ENCODE peak calls at places on chromosomes 16 and 17, in eight cellular contexts. H, U, M, O, L, P, I and F are unnamed samples.

GRCh38 chr17:66982011-66982508 is 17.6 kb downstream of the CACNG4 start:
- DNase-seq in H (no peak), U (no peak), M (no peak), O (no peak), L (no peak), P (no peak), I (no peak), F (peak; percentile 6)

GRCh38 chr16:12749076-12749475 is 54.6 kb downstream of the CPPED1 start:
- DNase-seq in H (no peak), U (no peak), M (no peak), O (no peak), L (no peak), P (no peak), I (no peak), F (no peak)

GRCh38 chr17:37698132-37698615 is 46.7 kb downstream of the HNF1B start:
- DNase-seq in H (no peak), U (peak; percentile 96), M (no peak), O (no peak), L (no peak), P (no peak), I (no peak), F (no peak)

GRCh38 chr17:58320570-58321323 is 7.8 kb downstream of the TSPOAP1 start:
- DNase-seq in H (peak; percentile 2), U (no peak), M (no peak), O (no peak), L (no peak), P (no peak), I (no peak), F (no peak)

GRCh38 chr16:10964891-10965326 is 20.5 kb downstream of the CLEC16A start:
- DNase-seq in H (no peak), U (no peak), M (no peak), O (no peak), L (no peak), P (no peak), I (no peak), F (no peak)

GRCh38 chr16:3513892-3514600 is 13.2 kb downstream of the CLUAP1 start:
- DNase-seq in H (no peak), U (peak; percentile 82), M (no peak), O (no peak), L (no peak), P (no peak), I (no peak), F (no peak)

GRCh38 chr16:21336231-21336630 is 58.1 kb upstream of the CRYM start:
- DNase-seq in H (no peak), U (peak; percentile 16), M (no peak), O (no peak), L (no peak), P (no peak), I (no peak), F (no peak)

GRCh38 chr17:10285896-10286295 is 86.9 kb downstream of the MYH13 start:
- DNase-seq in H (no peak), U (no peak), M (no peak), O (no peak), L (no peak), P (no peak), I (no peak), F (no peak)

GRCh38 chr17:73907601-73907910 is 263.3 kb upstream of the SDK2 start:
- DNase-seq in H (no peak), U (no peak), M (no peak), O (no peak), L (no peak), P (no peak), I (no peak), F (no peak)

GRCh38 chr17:77476920-77477805 is 336.4 kb downstream of the SEC14L1 start:
- DNase-seq in H (no peak), U (peak; percentile 98), M (peak; percentile 74), O (no peak), L (no peak), P (no peak), I (peak; percentile 39), F (peak; percentile 60)
- H3K4me1 ChIP-seq in H (peaks cover 81% of the 10 kb centered on the region), U (peaks cover 82% of the 10 kb centered on the region), M (peaks cover 20% of the 10 kb centered on the region), O (peaks cover 53% of the 10 kb centered on the region), L (peaks cover 98% of the 10 kb centered on the region), P (peaks cover 24% of the 10 kb centered on the region), I (peaks cover 36% of the 10 kb centered on the region), F (peaks cover 41% of the 10 kb centered on the region)

GRCh38 chr16:87619360-87620200 is 17.3 kb downstream of the JPH3 start:
- DNase-seq in H (no peak), U (no peak), M (no peak), O (no peak), L (no peak), P (no peak), I (no peak), F (peak; percentile 28)

GRCh38 chr16:87618216-87618615 is 15.9 kb downstream of the JPH3 start:
- DNase-seq in H (no peak), U (no peak), M (no peak), O (no peak), L (no peak), P (no peak), I (no peak), F (no peak)

GRCh38 chr16:87616556-87616955 is 14.2 kb downstream of the JPH3 start:
- DNase-seq in H (no peak), U (no peak), M (no peak), O (no peak), L (no peak), P (no peak), I (no peak), F (no peak)

GRCh38 chr16:87613961-87614360 is 11.7 kb downstream of the JPH3 start:
- DNase-seq in H (no peak), U (no peak), M (no peak), O (no peak), L (no peak), P (no peak), I (no peak), F (no peak)

DNA sequence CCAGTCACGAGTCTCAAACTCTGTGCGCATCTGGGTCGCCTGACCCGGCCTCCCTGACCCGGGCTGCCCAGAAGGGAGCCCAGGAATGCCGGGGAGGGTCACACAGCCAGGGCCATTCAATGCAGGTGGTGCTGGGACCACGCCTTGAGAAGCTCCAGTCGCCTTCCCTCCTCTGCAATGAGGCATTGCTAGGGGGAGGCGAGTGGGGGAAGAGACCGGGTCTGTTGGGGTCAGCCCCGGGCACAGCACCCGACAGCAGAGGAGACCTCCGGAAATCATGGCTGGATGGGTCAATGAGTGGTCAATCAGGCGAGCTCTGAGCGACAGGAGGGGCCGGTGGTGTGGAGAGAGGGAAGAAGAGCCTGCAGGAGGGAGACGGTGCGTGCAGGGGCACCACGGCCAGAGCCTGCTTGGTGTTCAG is 13.3 kb downstream of the JPH3 start:
- DNase-seq in H (no peak), U (no peak), M (no peak), O (no peak), L (no peak), P (no peak), I (no peak), F (no peak)
- H3K4me3 ChIP-seq in H (no peak overlapping the region), U (no peak overlapping the region), M (no peak overlapping the region), O (no peak overlapping the region), L (no peak overlapping the region), P (no peak overlapping the region), I (no peak overlapping the region), F (no peak overlapping the region)

GRCh38 chr17:1007310-1008007 is 10.5 kb downstream of the TIMM22 start:
- DNase-seq in H (no peak), U (no peak), M (no peak), O (no peak), L (no peak), P (no peak), I (no peak), F (no peak)
- H3K27ac ChIP-seq in H (peak overlapping the region; percentile 76), U (no peak overlapping the region), M (peak overlapping the region; percentile 76), O (no peak overlapping the region), L (no peak overlapping the region), P (no peak overlapping the region), I (peak overlapping the region; percentile 57), F (peak overlapping the region; percentile 75)

GRCh38 chr17:78716814-78717393 is 65.2 kb downstream of the CYTH1 start:
- DNase-seq in H (peak; percentile 78), U (peak; percentile 80), M (peak; percentile 72), O (no peak), L (no peak), P (peak; percentile 90), I (peak; percentile 60), F (peak; percentile 88)
- H3K4me1 ChIP-seq in H (peaks cover 87% of the 10 kb centered on the region), U (peaks cover 33% of the 10 kb centered on the region), M (peaks cover 6% of the 10 kb centered on the region), O (peaks cover 11% of the 10 kb centered on the region), L (peaks cover 81% of the 10 kb centered on the region), P (peaks cover 33% of the 10 kb centered on the region), I (peaks cover 27% of the 10 kb centered on the region), F (peaks cover 60% of the 10 kb centered on the region)

GRCh38 chr16:77789085-77789611 is 784 bp downstream of the VAT1L start:
- DNase-seq in H (no peak), U (peak; percentile 1), M (no peak), O (no peak), L (no peak), P (no peak), I (no peak), F (no peak)
- H3K4me3 ChIP-seq in H (peak overlapping the region; percentile 54), U (no peak overlapping the region), M (peak overlapping the region; percentile 66), O (peak overlapping the region; percentile 79), L (no peak overlapping the region), P (no peak overlapping the region), I (no peak overlapping the region), F (peak overlapping the region; percentile 67)

GRCh38 chr17:80794281-80795089 is 197.2 kb upstream of the CHMP6 start:
- DNase-seq in H (no peak), U (no peak), M (no peak), O (no peak), L (no peak), P (no peak), I (no peak), F (no peak)
- H3K27ac ChIP-seq in H (no peak overlapping the region), U (no peak overlapping the region), M (no peak overlapping the region), O (no peak overlapping the region), L (no peak overlapping the region), P (no peak overlapping the region), I (no peak overlapping the region), F (no peak overlapping the region)

GRCh38 chr16:49838639-49839461 is 17.1 kb downstream of the ZNF423 start:
- DNase-seq in H (no peak), U (no peak), M (no peak), O (peak; percentile 50), L (no peak), P (no peak), I (no peak), F (no peak)
- H3K4me1 ChIP-seq in H (peaks cover 55% of the 10 kb centered on the region), U (no peaks in the 10 kb centered on the region), M (peaks cover 39% of the 10 kb centered on the region), O (peaks cover 41% of the 10 kb centered on the region), L (no peaks in the 10 kb centered on the region), P (no peaks in the 10 kb centered on the region), I (peaks cover 21% of the 10 kb centered on the region), F (peaks cover 47% of the 10 kb centered on the region)

GRCh38 chr16:48282636-48283263 is 35.4 kb upstream of the ABCC11 start:
- DNase-seq in H (no peak), U (no peak), M (peak; percentile 9), O (no peak), L (no peak), P (no peak), I (no peak), F (no peak)
- H3K4me3 ChIP-seq in H (no peak overlapping the region), U (no peak overlapping the region), M (no peak overlapping the region), O (no peak overlapping the region), L (no peak overlapping the region), P (no peak overlapping the region), I (no peak overlapping the region), F (no peak overlapping the region)

DNA sequence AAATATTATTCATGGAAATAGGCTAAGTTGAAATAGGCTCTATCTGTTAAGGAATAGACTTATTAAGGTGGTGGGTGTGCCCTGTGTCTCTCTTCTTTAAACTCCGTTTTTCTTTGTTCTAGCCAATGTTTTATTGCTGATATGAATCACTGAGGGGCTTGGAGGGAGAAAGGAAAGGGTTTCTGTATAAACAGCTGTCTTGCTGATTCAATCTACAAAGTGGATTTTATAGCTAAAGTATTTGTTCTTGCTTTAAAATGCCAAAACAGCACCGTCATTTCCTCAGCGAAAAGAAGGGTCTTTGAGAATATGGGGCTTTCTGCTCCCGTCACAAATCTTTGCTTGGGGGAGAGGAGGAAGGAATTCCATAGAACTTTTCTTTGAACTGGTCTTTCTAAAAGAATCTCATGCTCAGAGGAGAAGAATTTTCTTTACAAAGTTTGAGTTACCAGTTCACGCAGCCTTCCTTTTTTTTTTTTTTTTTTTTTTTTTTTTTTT is 39.3 kb downstream of the MSI2 start:
- DNase-seq in H (no peak), U (no peak), M (no peak), O (no peak), L (peak; percentile 20), P (no peak), I (no peak), F (no peak)
- H3K27ac ChIP-seq in H (no peak overlapping the region), U (no peak overlapping the region), M (no peak overlapping the region), O (peak overlapping the region; percentile 44), L (no peak overlapping the region), P (no peak overlapping the region), I (no peak overlapping the region), F (no peak overlapping the region)